ENCODE peak calls at places on chromosomes 11 and 22, in six cellular contexts. One of them, this sample, is unnamed.

GRCh38 chr11:8833568-8834275 is 77.3 kb upstream of the AKIP1 start:
- DNase-seq in CD4-positive, alpha-beta memory T cell: no peak
- DNase-seq in psoas muscle: no peak
- DNase-seq in fibroblast of lung: no peak
- DNase-seq in pancreas: no peak
- DNase-seq in HCT116: no peak
- DNase-seq in this sample: no peak

GRCh38 chr11:65204646-65205601 is 23.2 kb downstream of the CAPN1 start:
- DNase-seq in CD4-positive, alpha-beta memory T cell: peak; percentile 54
- DNase-seq in psoas muscle: no peak
- DNase-seq in fibroblast of lung: peak; percentile 25
- DNase-seq in pancreas: no peak
- DNase-seq in HCT116: no peak
- DNase-seq in this sample: peak; percentile 53

GRCh38 chr11:74849525-74850391 is 99.1 kb downstream of the XRRA1 start:
- DNase-seq in CD4-positive, alpha-beta memory T cell: no peak
- DNase-seq in psoas muscle: peak; percentile 56
- DNase-seq in fibroblast of lung: peak; percentile 60
- DNase-seq in pancreas: no peak
- DNase-seq in HCT116: no peak
- DNase-seq in this sample: peak; percentile 66

GRCh38 chr11:41394562-41395160 is 64.8 kb downstream of the LRRC4C start:
- DNase-seq in CD4-positive, alpha-beta memory T cell: no peak
- DNase-seq in psoas muscle: no peak
- DNase-seq in fibroblast of lung: no peak
- DNase-seq in pancreas: no peak
- DNase-seq in HCT116: no peak
- DNase-seq in this sample: no peak

GRCh38 chr11:116657842-116658825 is 114.7 kb downstream of the BUD13 start:
- DNase-seq in CD4-positive, alpha-beta memory T cell: no peak
- DNase-seq in psoas muscle: no peak
- DNase-seq in fibroblast of lung: no peak
- DNase-seq in pancreas: no peak
- DNase-seq in HCT116: no peak
- DNase-seq in this sample: peak; percentile 3

GRCh38 chr11:81792416-81792815 is 941.2 kb downstream of the FAM181B start:
- DNase-seq in CD4-positive, alpha-beta memory T cell: no peak
- DNase-seq in psoas muscle: no peak
- DNase-seq in fibroblast of lung: no peak
- DNase-seq in pancreas: no peak
- DNase-seq in HCT116: no peak
- DNase-seq in this sample: no peak

GRCh38 chr11:69934861-69935494 is 115.8 kb upstream of the FGF3 start:
- DNase-seq in CD4-positive, alpha-beta memory T cell: no peak
- DNase-seq in psoas muscle: no peak
- DNase-seq in fibroblast of lung: no peak
- DNase-seq in pancreas: no peak
- DNase-seq in HCT116: peak; percentile 82
- DNase-seq in this sample: no peak

GRCh38 chr11:5564259-5565019 is 16.1 kb upstream of the OR52H1 start:
- DNase-seq in CD4-positive, alpha-beta memory T cell: no peak
- DNase-seq in psoas muscle: no peak
- DNase-seq in fibroblast of lung: no peak
- DNase-seq in pancreas: no peak
- DNase-seq in HCT116: no peak
- DNase-seq in this sample: no peak

GRCh38 chr11:122186439-122187080 is 70.5 kb upstream of the BLID start:
- DNase-seq in CD4-positive, alpha-beta memory T cell: no peak
- DNase-seq in psoas muscle: no peak
- DNase-seq in fibroblast of lung: peak; percentile 100
- DNase-seq in pancreas: no peak
- DNase-seq in HCT116: peak; percentile 73
- DNase-seq in this sample: no peak

GRCh38 chr22:33192156-33192555 is 134.0 kb upstream of the SYN3 start:
- DNase-seq in CD4-positive, alpha-beta memory T cell: no peak
- DNase-seq in psoas muscle: no peak
- DNase-seq in fibroblast of lung: no peak
- DNase-seq in pancreas: no peak
- DNase-seq in HCT116: no peak
- DNase-seq in this sample: no peak

DNA sequence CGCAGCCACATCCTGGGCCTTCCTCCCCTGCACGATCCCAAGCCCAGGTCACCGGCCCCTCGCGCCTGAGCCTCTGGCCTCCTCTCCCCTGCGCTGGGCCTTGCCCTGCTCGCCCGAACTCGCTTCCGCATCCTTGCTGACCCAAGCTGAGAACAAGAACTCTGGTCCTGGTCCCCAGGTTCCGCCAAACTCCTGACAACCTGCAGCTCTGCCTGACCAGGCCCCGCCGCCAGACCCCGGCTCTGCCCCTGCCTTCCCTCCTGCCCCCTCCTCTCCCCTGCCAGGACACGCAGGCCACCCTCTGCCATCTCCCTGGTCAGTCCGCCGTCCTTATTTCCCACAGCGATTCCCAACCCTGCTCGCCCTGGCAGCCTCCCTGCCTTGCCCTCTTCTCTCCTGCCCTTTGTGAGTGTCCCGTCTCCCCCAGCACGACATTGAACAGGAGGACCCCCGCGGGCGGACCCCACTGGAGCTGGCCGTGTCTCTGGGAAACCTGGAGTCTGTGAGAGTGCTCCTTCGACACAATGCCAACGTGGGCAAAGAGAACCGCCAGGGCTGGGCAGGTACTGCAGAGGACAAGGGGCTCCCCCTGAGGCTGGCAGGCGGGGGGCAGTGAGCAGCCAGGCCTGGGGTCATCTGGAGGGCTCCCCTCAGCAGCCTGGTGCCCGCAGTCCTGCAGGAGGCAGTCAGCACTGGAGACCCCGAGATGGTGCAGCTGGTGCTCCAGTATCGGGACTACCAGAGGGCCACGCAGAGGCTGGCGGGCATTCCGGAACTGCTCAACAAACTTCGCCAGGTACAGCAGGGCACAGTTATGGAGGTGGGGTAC is 762 bp downstream of the ANKRD13D start:
- DNase-seq in CD4-positive, alpha-beta memory T cell: no peak
- DNase-seq in psoas muscle: peak; percentile 40
- DNase-seq in fibroblast of lung: no peak
- DNase-seq in pancreas: no peak
- DNase-seq in HCT116: no peak
- DNase-seq in this sample: peak; percentile 26
- H3K27ac ChIP-seq in CD4-positive, alpha-beta memory T cell: peak overlapping the region; percentile 88
- H3K27ac ChIP-seq in psoas muscle: no peak overlapping the region
- H3K27ac ChIP-seq in fibroblast of lung: peak overlapping the region; percentile 69
- H3K27ac ChIP-seq in pancreas: peak overlapping the region; percentile 41
- H3K27ac ChIP-seq in HCT116: peak overlapping the region; percentile 100
- H3K27ac ChIP-seq in this sample: peak overlapping the region; percentile 58

GRCh38 chr11:47442514-47442913 is 6.4 kb downstream of the RAPSN start:
- DNase-seq in CD4-positive, alpha-beta memory T cell: no peak
- DNase-seq in psoas muscle: no peak
- DNase-seq in fibroblast of lung: no peak
- DNase-seq in pancreas: no peak
- DNase-seq in HCT116: no peak
- DNase-seq in this sample: no peak
- H3K4me3 ChIP-seq in CD4-positive, alpha-beta memory T cell: no peak overlapping the region
- H3K4me3 ChIP-seq in psoas muscle: no peak overlapping the region
- H3K4me3 ChIP-seq in fibroblast of lung: no peak overlapping the region
- H3K4me3 ChIP-seq in pancreas: no peak overlapping the region
- H3K4me3 ChIP-seq in HCT116: no peak overlapping the region
- H3K4me3 ChIP-seq in this sample: no peak overlapping the region

DNA sequence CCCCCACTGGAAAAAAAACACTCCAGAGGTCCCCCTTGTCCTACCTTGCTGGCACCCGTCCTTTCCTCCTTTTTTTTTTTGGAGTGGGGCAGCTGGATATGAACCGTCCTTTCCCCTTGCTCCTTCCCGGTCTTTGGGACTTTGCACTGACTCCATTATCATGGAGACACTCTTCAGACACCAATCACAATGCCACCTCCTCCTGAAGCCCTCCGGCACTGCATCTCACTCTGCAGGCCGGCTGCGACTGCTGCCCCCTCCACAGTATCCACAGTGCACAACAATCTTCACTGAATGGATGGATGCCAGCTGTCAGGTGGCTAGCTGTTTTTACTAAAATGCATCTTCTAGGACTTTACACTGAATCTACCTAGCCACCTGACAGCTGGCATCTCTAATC is 12.7 kb upstream of the RGL4 start:
- DNase-seq in CD4-positive, alpha-beta memory T cell: no peak
- DNase-seq in psoas muscle: no peak
- DNase-seq in fibroblast of lung: no peak
- DNase-seq in pancreas: no peak
- DNase-seq in HCT116: no peak
- DNase-seq in this sample: no peak
- H3K27ac ChIP-seq in CD4-positive, alpha-beta memory T cell: no peak overlapping the region
- H3K27ac ChIP-seq in psoas muscle: no peak overlapping the region
- H3K27ac ChIP-seq in fibroblast of lung: no peak overlapping the region
- H3K27ac ChIP-seq in pancreas: no peak overlapping the region
- H3K27ac ChIP-seq in HCT116: no peak overlapping the region
- H3K27ac ChIP-seq in this sample: no peak overlapping the region

DNA sequence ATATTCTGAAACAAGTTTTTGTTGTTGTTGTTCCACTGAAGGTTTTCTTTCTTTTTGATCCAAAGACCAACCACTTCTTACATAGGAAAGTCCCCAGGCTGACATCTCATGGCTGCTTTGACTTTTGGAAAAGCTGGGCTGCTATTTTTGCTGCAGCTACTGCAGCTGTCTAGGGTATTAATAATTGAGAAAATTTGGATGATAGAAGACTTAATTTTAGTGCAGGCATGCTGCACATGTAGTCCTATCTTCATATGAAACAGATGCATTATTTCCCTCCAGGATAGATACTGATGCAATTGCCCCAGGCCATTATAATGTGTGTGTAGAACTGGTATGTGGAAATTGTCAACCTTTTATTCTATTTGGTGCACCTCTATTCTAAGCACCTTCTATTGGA is 131.4 kb downstream of the NAV2 start:
- DNase-seq in CD4-positive, alpha-beta memory T cell: no peak
- DNase-seq in psoas muscle: no peak
- DNase-seq in fibroblast of lung: no peak
- DNase-seq in pancreas: no peak
- DNase-seq in HCT116: no peak
- DNase-seq in this sample: no peak
- H3K4me3 ChIP-seq in CD4-positive, alpha-beta memory T cell: no peak overlapping the region
- H3K4me3 ChIP-seq in psoas muscle: no peak overlapping the region
- H3K4me3 ChIP-seq in fibroblast of lung: no peak overlapping the region
- H3K4me3 ChIP-seq in pancreas: no peak overlapping the region
- H3K4me3 ChIP-seq in HCT116: no peak overlapping the region
- H3K4me3 ChIP-seq in this sample: no peak overlapping the region

GRCh38 chr11:128862421-128862820 is 4.7 kb downstream of the KCNJ1 start:
- DNase-seq in CD4-positive, alpha-beta memory T cell: no peak
- DNase-seq in psoas muscle: no peak
- DNase-seq in fibroblast of lung: no peak
- DNase-seq in pancreas: no peak
- DNase-seq in HCT116: no peak
- DNase-seq in this sample: no peak

GRCh38 chr11:128859563-128860441 is 7.3 kb downstream of the KCNJ1 start:
- DNase-seq in CD4-positive, alpha-beta memory T cell: peak; percentile 76
- DNase-seq in psoas muscle: peak; percentile 69
- DNase-seq in fibroblast of lung: peak; percentile 54
- DNase-seq in pancreas: peak; percentile 87
- DNase-seq in HCT116: peak; percentile 68
- DNase-seq in this sample: peak; percentile 74

GRCh38 chr11:128857341-128857740 is 9.8 kb downstream of the KCNJ1 start:
- DNase-seq in CD4-positive, alpha-beta memory T cell: no peak
- DNase-seq in psoas muscle: no peak
- DNase-seq in fibroblast of lung: no peak
- DNase-seq in pancreas: no peak
- DNase-seq in HCT116: no peak
- DNase-seq in this sample: no peak

GRCh38 chr11:128862913-128863660 is 4.0 kb downstream of the KCNJ1 start:
- DNase-seq in CD4-positive, alpha-beta memory T cell: no peak
- DNase-seq in psoas muscle: no peak
- DNase-seq in fibroblast of lung: peak; percentile 48
- DNase-seq in pancreas: no peak
- DNase-seq in HCT116: no peak
- DNase-seq in this sample: no peak

GRCh38 chr11:128860571-128861361 is 6.3 kb downstream of the KCNJ1 start:
- DNase-seq in CD4-positive, alpha-beta memory T cell: no peak
- DNase-seq in psoas muscle: no peak
- DNase-seq in fibroblast of lung: no peak
- DNase-seq in pancreas: no peak
- DNase-seq in HCT116: no peak
- DNase-seq in this sample: no peak
- H3K27ac ChIP-seq in CD4-positive, alpha-beta memory T cell: no peak overlapping the region
- H3K27ac ChIP-seq in psoas muscle: no peak overlapping the region
- H3K27ac ChIP-seq in fibroblast of lung: no peak overlapping the region
- H3K27ac ChIP-seq in pancreas: no peak overlapping the region
- H3K27ac ChIP-seq in HCT116: no peak overlapping the region
- H3K27ac ChIP-seq in this sample: no peak overlapping the region

DNA sequence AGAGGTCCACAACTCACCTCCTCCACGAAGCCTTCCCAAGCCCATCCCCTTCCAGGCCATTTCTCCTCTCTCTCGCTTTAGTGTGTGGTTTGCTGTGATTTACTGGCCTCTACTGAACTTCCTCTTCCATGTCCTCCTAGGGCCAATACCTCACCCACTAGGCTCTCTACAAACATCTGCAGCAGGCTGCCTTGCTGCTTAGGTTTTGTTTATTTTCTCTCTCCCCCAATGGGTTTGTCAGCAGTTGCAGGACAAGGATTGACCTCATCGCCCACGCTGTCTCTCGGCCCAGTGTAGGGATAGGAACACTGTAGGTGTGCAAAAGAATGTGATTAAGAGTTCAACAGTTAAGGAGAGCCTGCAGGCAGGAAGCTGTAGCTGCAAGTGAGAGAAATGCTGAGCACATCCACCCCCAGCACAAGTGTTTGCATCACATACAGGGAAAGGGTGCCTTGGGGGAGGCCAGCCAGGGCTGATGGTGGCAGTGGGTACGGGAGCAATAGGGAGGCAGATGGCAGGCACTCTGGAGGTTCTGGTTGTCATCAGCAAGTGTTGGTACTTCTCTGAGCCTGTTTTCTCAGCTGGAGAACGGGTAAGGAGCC is 1.4 kb downstream of the PC start:
- DNase-seq in CD4-positive, alpha-beta memory T cell: peak; percentile 7
- DNase-seq in psoas muscle: no peak
- DNase-seq in fibroblast of lung: peak; percentile 77
- DNase-seq in pancreas: no peak
- DNase-seq in HCT116: no peak
- DNase-seq in this sample: peak; percentile 28
- H3K4me3 ChIP-seq in CD4-positive, alpha-beta memory T cell: no peak overlapping the region
- H3K4me3 ChIP-seq in psoas muscle: no peak overlapping the region
- H3K4me3 ChIP-seq in fibroblast of lung: peak overlapping the region; percentile 0
- H3K4me3 ChIP-seq in pancreas: no peak overlapping the region
- H3K4me3 ChIP-seq in HCT116: no peak overlapping the region
- H3K4me3 ChIP-seq in this sample: no peak overlapping the region

This sample was measured in cardiac muscle cell.